ENCODE peak calls at places on chromosome 22, in six cellular contexts. R, N, G, F, O and C are unnamed samples.

GRCh38 chr22:50307891-50308596 is 598 bp upstream of the PLXNB2 start:
- DNase-seq in R (no peak), O (no peak), F (no peak), G (no peak), N (no peak), C (no peak)

GRCh38 chr22:39144101-39144815 is 8.2 kb downstream of the CBX7 start:
- DNase-seq in R (peak), F (no peak), N (no peak), G (peak), O (no peak), C (peak)

GRCh38 chr22:26901228-26901816 is 243.9 kb downstream of the MIAT start:
- DNase-seq in O (no peak), N (no peak), F (no peak), R (no peak), G (no peak), C (no peak)

GRCh38 chr22:46830001-46830715 is 67.7 kb downstream of the TBC1D22A start:
- DNase-seq in G (peak), F (no peak), R (peak), N (no peak), O (peak), C (peak)

GRCh38 chr22:46315976-46316375 is 19.3 kb downstream of the GTSE1 start:
- DNase-seq in O (no peak), F (no peak), R (no peak), G (no peak), N (no peak), C (no peak)

GRCh38 chr22:17570851-17571631 is 7.7 kb downstream of the SLC25A18 start:
- DNase-seq in O (peak), R (no peak), G (peak), N (no peak), F (no peak), C (peak)

GRCh38 chr22:45764051-45764450 is 92.4 kb downstream of the ATXN10 start:
- DNase-seq in G (no peak), O (no peak), N (no peak), R (no peak), F (no peak), C (no peak)

GRCh38 chr22:49657275-49657973 is 170.2 kb downstream of the BRD1 start:
- DNase-seq in R (no peak), N (peak), F (peak), G (no peak), O (peak), C (peak)

GRCh38 chr22:45631140-45631539 is 40.5 kb upstream of the ATXN10 start:
- DNase-seq in G (no peak), N (no peak), R (no peak), O (peak), F (no peak), C (no peak)

GRCh38 chr22:41579297-41579996 is 10.2 kb downstream of the PMM1 start:
- DNase-seq in R (no peak), N (no peak), G (no peak), O (no peak), F (no peak), C (no peak)

GRCh38 chr22:41585898-41586297 is 3.7 kb downstream of the PMM1 start:
- DNase-seq in G (no peak), N (no peak), R (no peak), O (no peak), F (no peak), C (no peak)

GRCh38 chr22:41579997-41580355 is 9.7 kb downstream of the PMM1 start:
- DNase-seq in N (no peak), G (no peak), R (no peak), O (no peak), F (no peak), C (no peak)

GRCh38 chr22:41584881-41585280 is 4.8 kb downstream of the PMM1 start:
- DNase-seq in G (no peak), O (no peak), F (no peak), N (no peak), R (no peak), C (no peak)

DNA sequence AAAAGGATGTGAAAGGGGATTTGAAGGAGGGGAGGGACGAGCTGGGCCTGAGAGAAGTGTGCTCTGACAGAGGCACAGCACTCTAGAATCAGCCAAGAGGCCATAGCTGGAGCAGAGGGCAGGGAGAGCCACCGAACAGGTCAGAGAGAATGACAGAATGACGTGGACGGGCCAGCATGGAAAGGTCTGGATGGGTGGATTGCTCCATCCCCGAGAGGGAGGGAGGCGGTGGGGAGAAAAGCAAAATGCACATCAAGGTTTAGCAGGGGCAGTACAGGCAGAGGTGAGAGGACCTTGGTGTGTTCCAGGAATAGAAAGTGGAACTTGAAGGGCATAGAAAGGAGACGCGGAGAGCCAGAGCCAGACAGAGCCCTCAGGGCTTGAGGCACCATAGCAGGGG is 6.9 kb downstream of the PMM1 start:
- DNase-seq in N (no peak), R (no peak), O (no peak), F (no peak), G (no peak), C (no peak)
- H3K27ac ChIP-seq in N (no peak), R (no peak), O (no peak), F (no peak), G (no peak), C (peak)

DNA sequence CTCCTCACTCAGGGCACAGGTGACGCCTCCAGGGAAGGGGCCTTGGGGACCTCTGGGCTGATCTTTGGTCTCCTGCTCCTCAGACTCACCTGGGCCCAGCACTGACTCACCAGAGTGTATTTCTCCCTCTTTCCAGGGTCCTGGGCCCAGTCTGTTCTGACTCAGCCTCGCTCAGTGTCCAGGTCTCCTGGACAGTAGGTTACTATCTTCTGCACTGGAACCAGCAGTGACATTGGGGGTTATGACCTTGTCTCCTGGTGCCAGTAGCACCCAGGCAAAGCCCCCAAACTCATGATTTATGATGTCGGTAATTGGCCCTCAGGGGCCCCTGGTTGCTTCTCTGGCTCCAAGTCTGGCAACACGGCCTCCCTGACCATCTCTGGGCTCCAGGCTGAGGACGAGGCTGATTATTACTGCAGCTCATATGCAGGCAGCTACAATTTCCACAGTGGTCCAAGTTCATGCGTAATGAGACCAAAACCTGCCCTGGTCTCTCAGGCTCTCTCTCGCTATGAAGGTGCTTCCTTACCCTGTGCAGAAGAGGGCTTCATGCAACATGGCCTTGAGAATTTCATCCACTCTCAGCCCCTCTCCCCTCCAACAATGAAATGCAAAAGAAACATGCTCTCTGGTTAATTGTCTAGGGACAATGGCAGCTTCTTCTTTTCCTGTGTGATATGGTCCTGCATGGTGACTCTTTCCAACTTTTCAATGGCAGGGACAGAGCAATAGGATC is 21.0 kb upstream of the PRAME start:
- DNase-seq in O (no peak), N (no peak), R (no peak), F (no peak), G (no peak), C (no peak)
- H3K27ac ChIP-seq in O (no peak), N (no peak), R (no peak), F (no peak), G (no peak), C (no peak)

GRCh38 chr22:31626427-31627150 is 35.4 kb downstream of the PISD start:
- DNase-seq in N (no peak), G (no peak), R (no peak), O (no peak), F (no peak), C (no peak)

GRCh38 chr22:31627223-31627731 is 34.7 kb downstream of the PISD start:
- DNase-seq in R (no peak), F (no peak), N (no peak), G (no peak), O (no peak), C (no peak)

GRCh38 chr22:31629741-31630184 is 32.3 kb downstream of the PISD start:
- DNase-seq in G (no peak), F (no peak), O (no peak), N (no peak), R (no peak), C (no peak)

GRCh38 chr22:31628969-31629723 is 32.9 kb downstream of the PISD start:
- DNase-seq in O (no peak), G (no peak), R (no peak), N (no peak), F (no peak), C (no peak)

DNA sequence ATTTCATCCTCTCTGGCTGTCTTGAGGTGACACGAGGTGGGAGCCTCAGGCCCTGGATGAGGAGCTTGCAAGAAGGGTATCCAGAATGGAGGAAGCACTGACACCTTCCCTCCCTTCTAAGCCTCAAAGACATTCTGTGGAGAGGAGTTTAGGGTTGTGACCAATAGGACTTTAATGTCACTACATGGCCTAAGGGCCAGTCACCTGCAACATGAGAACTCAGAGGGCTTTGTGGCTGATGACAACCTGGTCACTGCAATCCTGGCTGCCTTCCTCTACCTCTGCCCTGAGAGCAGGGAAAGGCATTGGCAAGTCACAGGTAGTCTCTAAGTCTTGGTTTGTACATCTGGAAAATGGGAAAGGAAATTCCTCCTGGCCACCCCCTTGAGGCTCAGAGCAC is 33.7 kb downstream of the PISD start:
- DNase-seq in R (no peak), O (no peak), N (no peak), G (no peak), F (no peak), C (no peak)
- H3K27ac ChIP-seq in R (no peak), O (peak), N (peak), G (no peak), F (no peak), C (no peak)

GRCh38 chr22:20918663-20919220 is 1.5 kb downstream of the CRKL start:
- DNase-seq in R (no peak), F (no peak), N (no peak), O (peak), G (no peak), C (no peak)

GRCh38 chr22:20922141-20922751 is 5.0 kb downstream of the CRKL start:
- DNase-seq in N (no peak), R (no peak), F (no peak), G (no peak), O (no peak), C (no peak)

GRCh38 chr22:20916916-20917810 is at the start of gene CRKL:
- DNase-seq in O (peak), R (peak), G (peak), N (peak), F (peak), C (peak)

GRCh38 chr22:20920881-20921203 is 3.6 kb downstream of the CRKL start:
- DNase-seq in N (no peak), O (no peak), F (no peak), G (no peak), R (no peak), C (no peak)

DNA sequence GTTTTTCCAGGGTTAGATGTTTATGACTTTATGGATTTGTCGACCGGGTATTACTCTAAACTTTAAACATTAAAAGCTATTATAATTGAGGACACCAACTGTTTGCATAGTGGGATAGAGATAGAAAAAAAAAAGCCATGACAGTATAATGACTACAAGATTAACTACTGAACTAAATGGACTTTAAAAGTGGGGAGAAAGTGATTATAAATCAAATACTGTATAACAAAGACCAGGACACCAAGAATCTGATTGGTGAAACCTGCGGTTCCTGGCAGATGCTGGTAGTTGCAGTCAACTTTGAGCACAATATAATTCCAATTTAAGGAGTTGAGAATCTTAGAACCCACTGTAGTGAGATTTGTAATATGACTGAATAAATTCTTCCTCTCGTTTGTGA is 2.5 kb downstream of the CRKL start:
- DNase-seq in R (no peak), O (no peak), N (no peak), F (no peak), G (no peak), C (no peak)
- H3K27ac ChIP-seq in R (no peak), O (no peak), N (no peak), F (peak), G (peak), C (peak)

DNA sequence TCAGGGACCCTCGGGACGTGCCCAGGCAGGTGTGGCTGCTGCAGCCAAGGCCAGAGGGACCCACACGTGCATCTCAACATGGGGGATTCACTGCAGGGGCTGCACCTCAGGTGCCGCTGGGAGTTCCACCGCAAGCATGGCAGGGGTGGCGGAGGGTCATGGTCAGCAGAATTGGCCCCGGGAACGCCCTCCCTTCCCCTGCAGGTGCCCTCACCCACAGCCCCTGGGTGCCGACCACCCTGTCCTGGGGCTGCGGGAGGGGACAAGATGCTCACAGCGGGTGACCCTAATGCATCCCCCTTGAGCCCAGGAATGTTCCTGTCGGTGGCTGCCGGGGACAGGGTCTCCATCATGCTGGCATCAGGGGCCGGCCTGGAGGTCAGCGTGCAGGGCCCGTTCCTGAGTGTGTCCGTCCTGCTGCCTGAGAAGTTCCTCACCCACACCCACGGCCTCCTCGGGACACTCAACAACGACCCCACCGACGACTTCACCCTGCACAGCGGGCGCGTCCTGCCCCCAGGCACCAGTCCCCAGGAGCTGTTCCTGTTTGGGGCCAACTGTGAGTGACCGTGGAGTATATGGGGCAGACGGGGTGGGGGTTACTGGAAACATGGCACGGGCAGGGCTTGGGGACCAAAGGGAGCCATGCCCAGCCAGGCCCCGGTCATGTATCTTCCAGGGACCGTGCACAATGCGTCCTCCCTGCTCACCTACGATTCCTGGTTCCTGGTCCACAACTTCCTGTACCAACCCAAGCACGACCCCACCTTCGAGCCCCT is 5.8 kb downstream of the SUSD2 start:
- DNase-seq in N (no peak), G (no peak), F (peak), O (peak), R (no peak), C (no peak)
- H3K27ac ChIP-seq in N (no peak), G (no peak), F (no peak), O (no peak), R (no peak), C (no peak)